ENCODE peak calls at places on chromosome 5, in six cellular contexts. One of them, this sample, is unnamed.

GRCh38 chr5:164175083-164175482 is 669.7 kb downstream of the MAT2B start:
- DNase-seq in EL: no peak
- DNase-seq in head of caudate nucleus: no peak
- DNase-seq in A172: peak; percentile 53
- DNase-seq in fibroblast of the conjunctiva: peak; percentile 17
- DNase-seq in HEK293T: no peak
- DNase-seq in this sample: no peak

GRCh38 chr5:75190227-75190626 is 46.5 kb downstream of the ANKRD31 start:
- DNase-seq in EL: no peak
- DNase-seq in head of caudate nucleus: no peak
- DNase-seq in A172: no peak
- DNase-seq in fibroblast of the conjunctiva: no peak
- DNase-seq in HEK293T: no peak
- DNase-seq in this sample: no peak

GRCh38 chr5:160207061-160207460 is 22.2 kb upstream of the FABP6 start:
- DNase-seq in EL: no peak
- DNase-seq in head of caudate nucleus: no peak
- DNase-seq in A172: no peak
- DNase-seq in fibroblast of the conjunctiva: no peak
- DNase-seq in HEK293T: no peak
- DNase-seq in this sample: no peak

GRCh38 chr5:7927466-7928375 is 58.8 kb downstream of the MTRR start:
- DNase-seq in EL: peak; percentile 67
- DNase-seq in head of caudate nucleus: peak; percentile 65
- DNase-seq in A172: peak; percentile 76
- DNase-seq in fibroblast of the conjunctiva: peak; percentile 26
- DNase-seq in HEK293T: peak; percentile 73
- DNase-seq in this sample: no peak

GRCh38 chr5:30607301-30607700 is 586.2 kb upstream of the CDH6 start:
- DNase-seq in EL: no peak
- DNase-seq in head of caudate nucleus: no peak
- DNase-seq in A172: no peak
- DNase-seq in fibroblast of the conjunctiva: no peak
- DNase-seq in HEK293T: no peak
- DNase-seq in this sample: no peak

GRCh38 chr5:152092580-152092979 is 167.9 kb upstream of the GLRA1 start:
- DNase-seq in EL: no peak
- DNase-seq in head of caudate nucleus: no peak
- DNase-seq in A172: no peak
- DNase-seq in fibroblast of the conjunctiva: no peak
- DNase-seq in HEK293T: no peak
- DNase-seq in this sample: no peak

GRCh38 chr5:143986567-143987242 is 174.7 kb downstream of the HMHB1 start:
- DNase-seq in EL: peak; percentile 83
- DNase-seq in head of caudate nucleus: no peak
- DNase-seq in A172: peak; percentile 30
- DNase-seq in fibroblast of the conjunctiva: peak; percentile 13
- DNase-seq in HEK293T: no peak
- DNase-seq in this sample: peak; percentile 19

GRCh38 chr5:154242964-154243376 is 52.4 kb downstream of the GALNT10 start:
- DNase-seq in EL: no peak
- DNase-seq in head of caudate nucleus: no peak
- DNase-seq in A172: no peak
- DNase-seq in fibroblast of the conjunctiva: no peak
- DNase-seq in HEK293T: no peak
- DNase-seq in this sample: no peak

GRCh38 chr5:124515494-124516222 is 230.8 kb downstream of the ZNF608 start:
- DNase-seq in EL: no peak
- DNase-seq in head of caudate nucleus: no peak
- DNase-seq in A172: no peak
- DNase-seq in fibroblast of the conjunctiva: no peak
- DNase-seq in HEK293T: no peak
- DNase-seq in this sample: no peak

GRCh38 chr5:8831251-8831650 is 714.6 kb downstream of the SEMA5A start:
- DNase-seq in EL: no peak
- DNase-seq in head of caudate nucleus: no peak
- DNase-seq in A172: no peak
- DNase-seq in fibroblast of the conjunctiva: no peak
- DNase-seq in HEK293T: no peak
- DNase-seq in this sample: no peak

GRCh38 chr5:149561848-149562247 is 10.6 kb upstream of the CSNK1A1 start:
- DNase-seq in EL: peak; percentile 95
- DNase-seq in head of caudate nucleus: no peak
- DNase-seq in A172: peak; percentile 98
- DNase-seq in fibroblast of the conjunctiva: peak; percentile 95
- DNase-seq in HEK293T: no peak
- DNase-seq in this sample: peak; percentile 61

GRCh38 chr5:172106511-172107356 is 81.3 kb downstream of the STK10 start:
- DNase-seq in EL: peak; percentile 43
- DNase-seq in head of caudate nucleus: peak; percentile 85
- DNase-seq in A172: peak; percentile 24
- DNase-seq in fibroblast of the conjunctiva: no peak
- DNase-seq in HEK293T: peak; percentile 85
- DNase-seq in this sample: peak; percentile 56

GRCh38 chr5:142322747-142323479 is 1.9 kb downstream of the SPRY4 start:
- DNase-seq in EL: peak; percentile 71
- DNase-seq in head of caudate nucleus: no peak
- DNase-seq in A172: no peak
- DNase-seq in fibroblast of the conjunctiva: peak; percentile 49
- DNase-seq in HEK293T: no peak
- DNase-seq in this sample: peak; percentile 60

GRCh38 chr5:156482816-156483215 is 155.9 kb downstream of the SGCD start:
- DNase-seq in EL: no peak
- DNase-seq in head of caudate nucleus: no peak
- DNase-seq in A172: no peak
- DNase-seq in fibroblast of the conjunctiva: no peak
- DNase-seq in HEK293T: no peak
- DNase-seq in this sample: no peak

GRCh38 chr5:9558319-9558965 is 12.6 kb upstream of the SEMA5A start:
- DNase-seq in EL: no peak
- DNase-seq in head of caudate nucleus: no peak
- DNase-seq in A172: no peak
- DNase-seq in fibroblast of the conjunctiva: no peak
- DNase-seq in HEK293T: no peak
- DNase-seq in this sample: no peak

GRCh38 chr5:106873558-106873957 is 797.2 kb downstream of the EFNA5 start:
- DNase-seq in EL: no peak
- DNase-seq in head of caudate nucleus: no peak
- DNase-seq in A172: no peak
- DNase-seq in fibroblast of the conjunctiva: no peak
- DNase-seq in HEK293T: no peak
- DNase-seq in this sample: no peak

GRCh38 chr5:126363658-126364057 is 59.6 kb upstream of the GRAMD2B start:
- DNase-seq in EL: no peak
- DNase-seq in head of caudate nucleus: no peak
- DNase-seq in A172: no peak
- DNase-seq in fibroblast of the conjunctiva: no peak
- DNase-seq in HEK293T: no peak
- DNase-seq in this sample: no peak

GRCh38 chr5:1542755-1543154 is 19.0 kb upstream of the LPCAT1 start:
- DNase-seq in EL: peak; percentile 44
- DNase-seq in head of caudate nucleus: no peak
- DNase-seq in A172: peak; percentile 92
- DNase-seq in fibroblast of the conjunctiva: no peak
- DNase-seq in HEK293T: no peak
- DNase-seq in this sample: peak; percentile 39

GRCh38 chr5:149730620-149731331 is 666 bp downstream of the PPARGC1B start:
- DNase-seq in EL: peak; percentile 43
- DNase-seq in head of caudate nucleus: peak; percentile 53
- DNase-seq in A172: peak; percentile 35
- DNase-seq in fibroblast of the conjunctiva: no peak
- DNase-seq in HEK293T: peak; percentile 58
- DNase-seq in this sample: peak; percentile 41

GRCh38 chr5:147547730-147548129 is 37.9 kb upstream of the DPYSL3 start:
- DNase-seq in EL: no peak
- DNase-seq in head of caudate nucleus: no peak
- DNase-seq in A172: peak; percentile 53
- DNase-seq in fibroblast of the conjunctiva: no peak
- DNase-seq in HEK293T: no peak
- DNase-seq in this sample: no peak

GRCh38 chr5:123429993-123430392 is 6.8 kb upstream of the CEP120 start:
- DNase-seq in EL: peak; percentile 86
- DNase-seq in head of caudate nucleus: no peak
- DNase-seq in A172: peak; percentile 54
- DNase-seq in fibroblast of the conjunctiva: peak; percentile 96
- DNase-seq in HEK293T: no peak
- DNase-seq in this sample: no peak

GRCh38 chr5:126267435-126267834 is 155.8 kb upstream of the GRAMD2B start:
- DNase-seq in EL: no peak
- DNase-seq in head of caudate nucleus: no peak
- DNase-seq in A172: no peak
- DNase-seq in fibroblast of the conjunctiva: no peak
- DNase-seq in HEK293T: no peak
- DNase-seq in this sample: no peak

GRCh38 chr5:112668016-112668415 is 69.7 kb upstream of the APC start:
- DNase-seq in EL: peak; percentile 30
- DNase-seq in head of caudate nucleus: no peak
- DNase-seq in A172: peak; percentile 16
- DNase-seq in fibroblast of the conjunctiva: no peak
- DNase-seq in HEK293T: no peak
- DNase-seq in this sample: no peak

GRCh38 chr5:61604626-61605025 is 272.6 kb downstream of the ZSWIM6 start:
- DNase-seq in EL: peak; percentile 38
- DNase-seq in head of caudate nucleus: no peak
- DNase-seq in A172: no peak
- DNase-seq in fibroblast of the conjunctiva: no peak
- DNase-seq in HEK293T: no peak
- DNase-seq in this sample: no peak

GRCh38 chr5:177309351-177310191 is 2.1 kb downstream of the MXD3 start:
- DNase-seq in EL: peak; percentile 76
- DNase-seq in head of caudate nucleus: peak; percentile 43
- DNase-seq in A172: peak; percentile 75
- DNase-seq in fibroblast of the conjunctiva: peak; percentile 45
- DNase-seq in HEK293T: peak; percentile 79
- DNase-seq in this sample: peak; percentile 59

GRCh38 chr5:77784735-77785134 is 8.6 kb upstream of the TBCA start:
- DNase-seq in EL: no peak
- DNase-seq in head of caudate nucleus: no peak
- DNase-seq in A172: no peak
- DNase-seq in fibroblast of the conjunctiva: no peak
- DNase-seq in HEK293T: no peak
- DNase-seq in this sample: no peak

GRCh38 chr5:44388504-44389409 is 463 bp downstream of the FGF10 start:
- DNase-seq in EL: no peak
- DNase-seq in head of caudate nucleus: peak; percentile 15
- DNase-seq in A172: peak; percentile 7
- DNase-seq in fibroblast of the conjunctiva: no peak
- DNase-seq in HEK293T: no peak
- DNase-seq in this sample: peak; percentile 17

GRCh38 chr5:179414459-179415215 is 69.4 kb upstream of the ADAMTS2 start:
- DNase-seq in EL: no peak
- DNase-seq in head of caudate nucleus: no peak
- DNase-seq in A172: no peak
- DNase-seq in fibroblast of the conjunctiva: no peak
- DNase-seq in HEK293T: no peak
- DNase-seq in this sample: no peak

GRCh38 chr5:149832636-149833035 is 102.5 kb downstream of the PPARGC1B start:
- DNase-seq in EL: no peak
- DNase-seq in head of caudate nucleus: no peak
- DNase-seq in A172: no peak
- DNase-seq in fibroblast of the conjunctiva: no peak
- DNase-seq in HEK293T: no peak
- DNase-seq in this sample: no peak

GRCh38 chr5:139374909-139375308 is 8.2 kb downstream of the SLC23A1 start:
- DNase-seq in EL: no peak
- DNase-seq in head of caudate nucleus: no peak
- DNase-seq in A172: no peak
- DNase-seq in fibroblast of the conjunctiva: no peak
- DNase-seq in HEK293T: no peak
- DNase-seq in this sample: no peak

GRCh38 chr5:152505442-152506042 is 100.5 kb upstream of the NMUR2 start:
- DNase-seq in EL: peak; percentile 52
- DNase-seq in head of caudate nucleus: peak; percentile 72
- DNase-seq in A172: peak; percentile 73
- DNase-seq in fibroblast of the conjunctiva: peak; percentile 29
- DNase-seq in HEK293T: peak; percentile 41
- DNase-seq in this sample: no peak

GRCh38 chr5:18745591-18745987 is 1111.3 kb downstream of the TAF11L14 start:
- DNase-seq in EL: no peak
- DNase-seq in head of caudate nucleus: no peak
- DNase-seq in A172: peak; percentile 54
- DNase-seq in fibroblast of the conjunctiva: no peak
- DNase-seq in HEK293T: no peak
- DNase-seq in this sample: no peak

GRCh38 chr5:77358566-77359205 is 133.4 kb downstream of the WDR41 start:
- DNase-seq in EL: peak; percentile 63
- DNase-seq in head of caudate nucleus: no peak
- DNase-seq in A172: peak; percentile 22
- DNase-seq in fibroblast of the conjunctiva: peak; percentile 22
- DNase-seq in HEK293T: no peak
- DNase-seq in this sample: peak; percentile 20

GRCh38 chr5:26295541-26295940 is 742.8 kb downstream of the CDH9 start:
- DNase-seq in EL: no peak
- DNase-seq in head of caudate nucleus: no peak
- DNase-seq in A172: peak; percentile 6
- DNase-seq in fibroblast of the conjunctiva: no peak
- DNase-seq in HEK293T: no peak
- DNase-seq in this sample: no peak

This sample was measured in uterus.